ENCODE peak calls at places on chromosomes 5 and 9, in ten cellular contexts. O is immature natural killer cell; I is left kidney; Q is neuronal stem cell; P is SW480; Y is T-helper 9 cell; W is hepatic stellate cell; E is NCI-H226; T is stimulated activated naive CD8-positive, alpha-beta T cell treated with anti-CD3 and anti-CD28 coated beads, Interleukin-15, Interleukin-2, amounts not matched to agents 100 U/mL and 50 U/mL, for 24 hours; X is AG08396. G is an unnamed sample.

GRCh38 chr5:17400724-17401508 is 97.1 kb upstream of the TAF11L2 start:
- DNase-seq in W (no peak), Q (no peak), T (no peak), X (no peak), O (no peak), E (no peak), Y (no peak), P (no peak), I (peak), G (peak)

GRCh38 chr5:133340822-133341221 is 271.5 kb downstream of the FSTL4 start:
- DNase-seq in E (no peak), W (no peak), Q (no peak), I (no peak), T (no peak), Y (no peak), P (no peak), O (no peak), X (no peak), G (no peak)

GRCh38 chr5:96809898-96810297 is 2.2 kb upstream of the ERAP1 start:
- DNase-seq in Q (no peak), I (no peak), T (peak), P (no peak), W (no peak), Y (no peak), E (no peak), O (no peak), X (no peak), G (no peak)

GRCh38 chr9:107229146-107229545 is 53.9 kb upstream of the RAD23B start:
- DNase-seq in Q (no peak), I (no peak), X (no peak), P (no peak), O (no peak), E (no peak), Y (no peak), T (no peak), W (no peak), G (no peak)

GRCh38 chr5:67831081-67831480 is 384.5 kb upstream of the PIK3R1 start:
- DNase-seq in Q (no peak), E (no peak), I (peak), O (no peak), P (no peak), W (no peak), T (no peak), X (no peak), Y (no peak), G (peak)

GRCh38 chr9:105216440-105217178 is 27.8 kb upstream of the SLC44A1 start:
- DNase-seq in Q (no peak), X (no peak), O (no peak), I (no peak), T (no peak), E (no peak), W (no peak), Y (no peak), P (no peak), G (no peak)

GRCh38 chr9:27383524-27383923 is 86.6 kb upstream of the EQTN start:
- DNase-seq in T (no peak), X (no peak), W (no peak), Q (no peak), P (no peak), E (no peak), I (no peak), O (no peak), Y (no peak), G (no peak)

GRCh38 chr5:123371575-123372179 is 51.5 kb downstream of the CEP120 start:
- DNase-seq in W (no peak), P (peak), T (peak), I (peak), X (peak), Q (peak), Y (peak), O (peak), E (no peak), G (peak)

GRCh38 chr9:110767559-110768063 is 99.0 kb downstream of the MUSK start:
- DNase-seq in I (no peak), X (peak), Q (no peak), T (no peak), O (no peak), P (no peak), W (no peak), Y (no peak), E (peak), G (no peak)